ENCODE peak calls at places on chromosomes 13 and 19, in seven cellular contexts. T is spleen; F is adrenal gland; R is ovary; Y is CD8-positive, alpha-beta T cell; D is cardiac muscle cell; Q is tibial nerve. I is an unnamed sample.

GRCh38 chr19:35459414-35460082 is 11.5 kb downstream of the FFAR2 start:
- DNase-seq in T (peak; percentile 80), F (peak; percentile 83), R (peak; percentile 70), Y (no peak), D (no peak), Q (no peak), I (peak; percentile 84)

GRCh38 chr19:7869910-7870511 is 4.2 kb downstream of the PRR36 start:
- DNase-seq in T (peak; percentile 82), F (peak; percentile 91), R (peak; percentile 78), Y (no peak), D (peak; percentile 91), Q (no peak), I (peak; percentile 88)

GRCh38 chr13:94968040-94968756 is 255.9 kb upstream of the SOX21 start:
- DNase-seq in T (no peak), F (no peak), R (peak; percentile 15), Y (no peak), D (peak; percentile 71), Q (no peak), I (no peak)

GRCh38 chr13:35744566-35745203 is 268.2 kb upstream of the MAB21L1 start:
- DNase-seq in T (no peak), F (no peak), R (no peak), Y (no peak), D (peak; percentile 49), Q (no peak), I (no peak)

GRCh38 chr19:6414793-6415591 is 9.6 kb downstream of the KHSRP start:
- DNase-seq in T (no peak), F (no peak), R (no peak), Y (no peak), D (no peak), Q (no peak), I (no peak)

GRCh38 chr13:91017031-91017668 is 330.3 kb upstream of the MIR17HG start:
- DNase-seq in T (no peak), F (no peak), R (no peak), Y (no peak), D (peak; percentile 50), Q (no peak), I (no peak)

GRCh38 chr13:50428183-50428877 is 413.1 kb downstream of the KCNRG start:
- DNase-seq in T (no peak), F (no peak), R (no peak), Y (no peak), D (no peak), Q (no peak), I (no peak)

GRCh38 chr13:76965759-76966421 is 17.6 kb downstream of the ACOD1 start:
- DNase-seq in T (no peak), F (peak; percentile 78), R (peak; percentile 62), Y (no peak), D (no peak), Q (peak; percentile 39), I (no peak)

GRCh38 chr19:4506449-4507149 is 11.7 kb downstream of the PLIN4 start:
- DNase-seq in T (no peak), F (no peak), R (no peak), Y (no peak), D (no peak), Q (no peak), I (no peak)

GRCh38 chr19:48258350-48258749 is 2.6 kb upstream of the CARD8 start:
- DNase-seq in T (no peak), F (no peak), R (no peak), Y (no peak), D (no peak), Q (no peak), I (no peak)

GRCh38 chr19:2594319-2594718 is 108.2 kb downstream of the GNG7 start:
- DNase-seq in T (peak; percentile 15), F (no peak), R (no peak), Y (no peak), D (no peak), Q (no peak), I (no peak)

GRCh38 chr13:33112745-33113144 is 96.5 kb downstream of the KL start:
- DNase-seq in T (no peak), F (no peak), R (no peak), Y (no peak), D (no peak), Q (no peak), I (no peak)

GRCh38 chr19:33676999-33677665 is 55.4 kb downstream of the CHST8 start:
- DNase-seq in T (peak; percentile 44), F (no peak), R (no peak), Y (no peak), D (no peak), Q (no peak), I (peak; percentile 20)

GRCh38 chr19:28828276-28828870 is 384.6 kb downstream of the UQCRFS1 start:
- DNase-seq in T (no peak), F (no peak), R (no peak), Y (no peak), D (no peak), Q (no peak), I (no peak)

GRCh38 chr13:111076156-111077013 is 38.7 kb upstream of the ARHGEF7 start:
- DNase-seq in T (no peak), F (no peak), R (no peak), Y (no peak), D (no peak), Q (no peak), I (no peak)

GRCh38 chr19:10712041-10712440 is 5.8 kb upstream of the DNM2 start:
- DNase-seq in T (no peak), F (no peak), R (no peak), Y (no peak), D (no peak), Q (no peak), I (no peak)

GRCh38 chr19:33785795-33786194 is 10.9 kb upstream of the KCTD15 start:
- DNase-seq in T (no peak), F (no peak), R (no peak), Y (no peak), D (no peak), Q (no peak), I (no peak)

GRCh38 chr13:21661510-21661909 is 9.4 kb upstream of the FGF9 start:
- DNase-seq in T (no peak), F (no peak), R (no peak), Y (no peak), D (no peak), Q (no peak), I (no peak)

GRCh38 chr13:81872581-81872980 is 1531.7 kb upstream of the SPRY2 start:
- DNase-seq in T (no peak), F (no peak), R (no peak), Y (no peak), D (peak; percentile 45), Q (no peak), I (no peak)

GRCh38 chr13:45798851-45799250 is 52.7 kb downstream of the SIAH3 start:
- DNase-seq in T (no peak), F (no peak), R (no peak), Y (no peak), D (no peak), Q (no peak), I (no peak)

GRCh38 chr19:23345838-23346237 is 49.4 kb downstream of the ZNF91 start:
- DNase-seq in T (no peak), F (no peak), R (no peak), Y (no peak), D (no peak), Q (no peak), I (no peak)

GRCh38 chr13:98525452-98525851 is 51.5 kb downstream of the STK24 start:
- DNase-seq in T (no peak), F (no peak), R (no peak), Y (no peak), D (no peak), Q (no peak), I (no peak)

GRCh38 chr13:98524391-98524790 is 52.5 kb downstream of the STK24 start:
- DNase-seq in T (no peak), F (no peak), R (no peak), Y (no peak), D (no peak), Q (no peak), I (no peak)

GRCh38 chr13:98523455-98524102 is 53.3 kb downstream of the STK24 start:
- DNase-seq in T (no peak), F (no peak), R (no peak), Y (no peak), D (no peak), Q (no peak), I (no peak)

GRCh38 chr13:98525852-98526512 is 50.9 kb downstream of the STK24 start:
- DNase-seq in T (no peak), F (no peak), R (no peak), Y (no peak), D (no peak), Q (no peak), I (no peak)

DNA sequence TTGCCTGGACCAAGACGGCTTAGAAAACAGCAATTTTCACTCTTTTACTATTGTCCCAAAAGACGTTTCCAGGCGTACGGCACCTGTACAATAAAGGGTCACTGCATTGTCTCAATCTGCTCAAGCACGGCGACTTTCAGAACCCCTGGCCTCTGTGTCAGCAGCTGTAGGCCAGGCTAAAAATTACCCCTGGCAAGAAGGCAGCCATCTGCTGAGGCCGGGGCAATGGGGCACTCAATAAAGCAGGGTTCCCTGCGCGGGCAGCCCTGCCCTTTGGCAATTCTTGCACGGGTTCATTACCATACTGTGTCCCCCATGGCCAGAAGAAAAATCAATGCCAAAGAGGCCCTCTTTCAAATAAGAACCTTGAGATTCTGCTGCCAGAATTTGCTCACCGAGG is 52.1 kb downstream of the STK24 start:
- DNase-seq in T (no peak), F (no peak), R (no peak), Y (no peak), D (no peak), Q (no peak), I (no peak)
- H3K4me1 ChIP-seq in T (peaks cover 99% of the 10 kb centered on the region), F (peaks cover 15% of the 10 kb centered on the region), R (peaks cover 43% of the 10 kb centered on the region), Y (peaks cover 66% of the 10 kb centered on the region), D (peaks cover 55% of the 10 kb centered on the region), Q (peaks cover 63% of the 10 kb centered on the region), I (peaks cover 37% of the 10 kb centered on the region)

GRCh38 chr19:50008532-50008931 is 16.6 kb downstream of the VRK3 start:
- DNase-seq in T (no peak), F (no peak), R (no peak), Y (no peak), D (peak; percentile 14), Q (no peak), I (no peak)
- TF ChIP-seq CTCF in T (no peak), F (no peak), R (no peak), Y (no peak), D (peak; percentile 25), Q (no peak), I (peak; percentile 12)

GRCh38 chr13:31162151-31163008 is 676 bp upstream of the HSPH1 start:
- DNase-seq in T (peak; percentile 98), F (peak; percentile 99), R (peak; percentile 95), Y (peak; percentile 90), D (peak; percentile 95), Q (peak; percentile 91), I (peak; percentile 98)
- H3K4me3 ChIP-seq in T (peak overlapping the region; percentile 80), F (peak overlapping the region; percentile 96), R (peak overlapping the region; percentile 65), Y (peak overlapping the region; percentile 76), D (peak overlapping the region; percentile 72), Q (peak overlapping the region; percentile 89), I (peak overlapping the region; percentile 78)

DNA sequence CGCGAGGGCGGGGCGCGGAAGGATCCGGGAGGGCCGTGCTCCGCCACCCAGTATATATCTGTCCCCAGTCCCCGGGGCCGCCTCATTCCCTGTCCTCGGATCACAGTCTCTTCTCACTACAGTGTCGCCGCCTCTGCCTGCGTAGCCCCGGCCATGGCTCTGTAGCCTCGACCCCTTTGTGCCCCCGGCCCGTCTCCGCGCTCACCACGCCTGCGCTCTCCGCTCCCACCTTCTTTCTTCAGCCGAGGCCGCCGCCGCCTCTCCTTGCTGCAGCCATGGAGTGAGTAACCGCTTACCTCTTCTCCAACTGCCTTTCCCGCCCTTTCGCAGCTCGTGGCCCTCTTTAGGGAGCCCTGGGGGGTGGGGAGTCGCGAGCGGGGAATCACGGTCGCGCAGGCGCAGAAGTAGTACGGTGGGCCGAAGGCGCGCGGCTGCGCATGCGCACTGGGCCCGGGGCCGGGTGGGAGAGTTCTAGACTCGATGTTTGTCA is at the start of the genes ATF5 and NUP62:
- DNase-seq in T (peak; percentile 96), F (peak; percentile 94), R (peak; percentile 92), Y (peak; percentile 90), D (peak; percentile 90), Q (peak; percentile 80), I (peak; percentile 96)
- H3K4me1 ChIP-seq in T (peaks cover 53% of the 10 kb centered on the region), F (peaks cover 24% of the 10 kb centered on the region), R (peaks cover 10% of the 10 kb centered on the region), Y (peaks cover 35% of the 10 kb centered on the region), D (peaks cover 3% of the 10 kb centered on the region), Q (peaks cover 26% of the 10 kb centered on the region), I (peaks cover 3% of the 10 kb centered on the region)

I was measured in kidney.